ENCODE peak calls at places on chromosomes 7 and 10, in ten cellular contexts. T, R, U, A, L, G, M, I, Y and H are unnamed samples.

GRCh38 chr7:6175642-6176041 is 96.8 kb downstream of the CYTH3 start:
- DNase-seq in G (no peak), A (peak), U (no peak), L (peak), M (no peak), I (no peak), R (peak), Y (no peak), T (peak), H (no peak)

GRCh38 chr7:129989466-129989865 is 36.7 kb upstream of the UBE2H start:
- DNase-seq in T (no peak), M (no peak), G (no peak), L (no peak), U (no peak), R (no peak), I (no peak), Y (no peak), A (no peak), H (peak)

GRCh38 chr7:122764902-122765301 is 62.2 kb upstream of the RNF148 start:
- DNase-seq in G (no peak), U (no peak), A (no peak), T (peak), R (no peak), I (no peak), Y (no peak), L (no peak), M (no peak), H (no peak)

GRCh38 chr10:86334515-86335085 is 32.0 kb downstream of the GRID1 start:
- DNase-seq in Y (no peak), R (no peak), G (no peak), A (no peak), M (no peak), L (no peak), I (no peak), U (no peak), T (no peak), H (no peak)

GRCh38 chr10:90138844-90139243 is 437.5 kb downstream of the KIF20B start:
- DNase-seq in L (no peak), I (peak), U (no peak), M (no peak), Y (no peak), A (peak), G (no peak), R (no peak), T (peak), H (no peak)

GRCh38 chr10:60760711-60761210 is 17.5 kb upstream of the CDK1 start:
- DNase-seq in U (no peak), I (no peak), A (no peak), T (no peak), L (no peak), R (no peak), G (no peak), M (no peak), Y (no peak), H (no peak)

GRCh38 chr10:61262486-61263261 is 190.5 kb downstream of the TMEM26 start:
- DNase-seq in A (peak), I (no peak), L (no peak), G (no peak), T (peak), Y (no peak), R (no peak), M (no peak), U (no peak), H (no peak)

GRCh38 chr7:159269745-159270144 is 125.1 kb upstream of the VIPR2 start:
- DNase-seq in R (no peak), L (no peak), G (no peak), U (no peak), M (no peak), I (no peak), Y (no peak), A (no peak), T (no peak), H (no peak)

GRCh38 chr10:104334965-104335650 is 3.2 kb downstream of the ITPRIP start:
- DNase-seq in T (peak), A (no peak), R (no peak), U (no peak), M (no peak), G (no peak), L (no peak), I (no peak), Y (no peak), H (no peak)

GRCh38 chr7:134311807-134312206 is 4.9 kb downstream of the SLC35B4 start:
- DNase-seq in A (no peak), G (no peak), T (no peak), L (no peak), I (no peak), Y (no peak), U (no peak), M (no peak), R (no peak), H (no peak)

GRCh38 chr10:11476035-11476434 is 135.4 kb downstream of the USP6NL start:
- DNase-seq in M (no peak), G (no peak), L (no peak), Y (no peak), A (no peak), I (no peak), R (no peak), T (no peak), U (no peak), H (no peak)

GRCh38 chr7:33534830-33535229 is 370.5 kb upstream of the BMPER start:
- DNase-seq in M (no peak), L (peak), R (no peak), A (no peak), I (no peak), Y (no peak), G (no peak), U (no peak), T (peak), H (no peak)

GRCh38 chr7:79453558-79454324 is at the start of gene MAGI2:
- DNase-seq in R (no peak), T (peak), I (peak), M (peak), Y (peak), A (peak), L (peak), G (peak), U (peak), H (peak)

GRCh38 chr7:80681272-80681885 is 42.9 kb downstream of the CD36 start:
- DNase-seq in L (peak), G (no peak), M (no peak), U (no peak), R (no peak), A (peak), I (peak), T (peak), Y (no peak), H (no peak)

GRCh38 chr10:63862860-63863259 is 341.7 kb downstream of the REEP3 start:
- DNase-seq in I (no peak), A (no peak), M (no peak), L (no peak), T (no peak), Y (no peak), U (no peak), R (no peak), G (no peak), H (no peak)

GRCh38 chr10:63865210-63865609 is 344.0 kb downstream of the REEP3 start:
- DNase-seq in I (no peak), T (no peak), R (no peak), Y (no peak), L (no peak), G (no peak), U (no peak), A (no peak), M (no peak), H (no peak)

GRCh38 chr10:63866075-63866746 is 345.0 kb downstream of the REEP3 start:
- DNase-seq in I (peak), R (peak), U (peak), T (peak), Y (no peak), L (peak), M (no peak), G (no peak), A (peak), H (peak)

GRCh38 chr10:63866747-63867140 is 345.5 kb downstream of the REEP3 start:
- DNase-seq in L (peak), Y (no peak), A (peak), U (no peak), T (peak), I (peak), R (no peak), M (no peak), G (no peak), H (no peak)
- TF ChIP-seq CTCF in L (peak), Y (no peak), A (no peak), U (no peak), T (no peak), I (peak), R (peak), M (peak), G (no peak), H (peak)

GRCh38 chr10:10235003-10235402 is 782.7 kb upstream of the CELF2 start:
- DNase-seq in R (no peak), I (no peak), A (no peak), M (no peak), Y (no peak), U (no peak), T (no peak), G (no peak), L (no peak), H (no peak)

DNA sequence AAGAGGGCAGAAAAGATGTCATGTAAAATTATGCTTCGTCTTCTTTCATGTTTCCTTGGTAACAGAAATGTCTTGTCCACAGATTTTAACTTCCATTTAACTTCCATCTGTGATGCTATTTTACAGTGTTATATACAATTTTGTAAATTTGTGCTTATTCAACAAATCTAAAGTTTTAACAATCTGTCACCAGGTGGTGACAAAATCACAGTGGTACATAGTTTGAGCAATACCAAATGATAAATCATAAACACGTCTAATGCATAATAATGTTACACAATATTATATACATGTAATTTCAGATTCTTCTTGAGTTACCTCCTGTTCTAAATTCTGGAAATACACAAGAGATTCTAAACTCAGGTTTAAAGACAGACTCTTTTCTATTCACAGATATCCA is 784.4 kb upstream of the CELF2 start:
- DNase-seq in R (no peak), U (no peak), Y (no peak), T (peak), A (peak), I (no peak), G (no peak), L (peak), M (no peak), H (no peak)
- TF ChIP-seq CTCF in R (no peak), U (peak), Y (no peak), T (no peak), A (no peak), I (no peak), G (no peak), L (no peak), M (peak), H (no peak)

DNA sequence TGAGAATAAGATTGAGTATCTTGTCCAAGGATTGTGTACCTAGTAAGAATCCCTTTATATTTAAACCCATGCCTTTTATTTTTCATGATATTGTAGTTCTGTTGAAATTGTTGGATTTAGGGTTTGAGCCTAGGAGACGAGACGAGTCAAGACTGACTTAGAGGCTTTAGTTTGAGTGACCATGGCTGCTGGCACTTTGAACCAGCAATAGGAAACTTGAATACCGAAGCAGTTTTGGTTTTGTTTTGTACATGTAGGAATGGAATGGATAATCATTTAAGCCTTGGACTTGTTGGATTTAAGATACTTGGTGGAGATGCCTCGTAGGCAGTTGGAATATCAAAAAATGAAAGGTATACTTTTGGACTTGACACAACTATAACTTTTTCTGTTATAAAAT is 229.0 kb downstream of the BICC1 start:
- DNase-seq in R (no peak), T (no peak), M (no peak), Y (no peak), I (no peak), U (no peak), A (no peak), G (no peak), L (no peak), H (no peak)
- TF ChIP-seq CTCF in R (no peak), T (no peak), M (no peak), Y (no peak), I (no peak), U (no peak), A (no peak), G (no peak), L (no peak), H (no peak)

GRCh38 chr7:157689269-157690057 is 352.7 kb downstream of the DNAJB6 start:
- DNase-seq in G (peak), Y (no peak), I (no peak), M (no peak), A (no peak), U (no peak), L (no peak), T (peak), R (no peak), H (no peak)
- TF ChIP-seq CTCF in G (no peak), Y (no peak), I (no peak), M (no peak), A (no peak), U (no peak), L (no peak), T (no peak), R (no peak), H (no peak)

GRCh38 chr7:50653116-50653854 is 88.1 kb upstream of the DDC start:
- DNase-seq in Y (peak), U (no peak), M (peak), I (no peak), A (peak), R (no peak), T (peak), G (no peak), L (peak), H (no peak)

GRCh38 chr7:50652400-50653115 is 87.4 kb upstream of the DDC start:
- DNase-seq in L (no peak), G (no peak), M (no peak), A (no peak), U (no peak), T (peak), I (no peak), Y (no peak), R (no peak), H (no peak)

GRCh38 chr7:50655490-50655889 is 90.3 kb upstream of the DDC start:
- DNase-seq in I (no peak), L (no peak), U (no peak), R (no peak), Y (no peak), G (no peak), M (no peak), A (no peak), T (no peak), H (no peak)

GRCh38 chr7:50655020-50655419 is 89.8 kb upstream of the DDC start:
- DNase-seq in A (no peak), T (no peak), M (no peak), U (no peak), G (no peak), R (no peak), L (no peak), Y (no peak), I (no peak), H (no peak)

DNA sequence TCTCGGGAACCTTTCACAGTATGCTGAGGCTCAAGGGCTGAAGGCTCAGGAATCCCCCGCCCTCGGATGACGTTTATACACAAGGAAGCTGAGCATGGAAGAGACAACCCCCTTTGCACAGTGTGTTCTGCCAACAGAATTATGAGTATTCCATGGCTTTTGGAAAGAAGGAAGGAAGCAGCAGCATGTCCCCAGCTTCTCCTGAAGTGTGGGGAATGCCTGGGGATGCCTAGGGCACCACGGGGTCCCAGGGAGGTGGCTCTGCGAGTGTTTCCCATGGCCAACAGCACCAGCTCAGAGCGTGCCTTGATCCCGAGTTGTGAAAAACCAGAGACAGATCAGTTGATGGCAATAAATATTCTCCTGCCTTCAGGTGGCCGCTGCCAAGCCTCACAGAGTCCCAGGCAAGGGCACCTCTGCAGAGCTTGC is 88.8 kb upstream of the DDC start:
- DNase-seq in U (peak), I (no peak), M (peak), R (no peak), T (peak), A (peak), Y (peak), L (peak), G (no peak), H (no peak)
- TF ChIP-seq CTCF in U (no peak), I (no peak), M (no peak), R (no peak), T (no peak), A (no peak), Y (no peak), L (no peak), G (no peak), H (no peak)